ENCODE peak calls at places on chromosome 11, in six cellular contexts. One of them, this sample, is unnamed.
A peak's percentile ranks its signal among the peaks of the same experiment; 100 is the strongest.

GRCh38 chr11:2464451-2465165 is 19.8 kb downstream of the KCNQ1 start:
- DNase-seq in HEK293T: no peak
- DNase-seq in activated CD8-positive, alpha-beta memory T cell treated with anti-CD3 and anti-CD28 coated beads, Interleukin-2, amount 50 U/mL, for 48 hours: peak; percentile 42
- DNase-seq in naive thymus-derived CD4-positive, alpha-beta T cell: no peak
- DNase-seq in Karpas-422: no peak
- DNase-seq in stimulated activated CD8-positive, alpha-beta memory T cell treated with anti-CD3 and anti-CD28 coated beads, Interleukin-7, amount 100 ng/mL, for 1 hour: no peak
- DNase-seq in this sample: peak; percentile 60

GRCh38 chr11:77106321-77106720 is 3.7 kb downstream of the OMP start:
- DNase-seq in HEK293T: no peak
- DNase-seq in stimulated activated CD8-positive, alpha-beta memory T cell treated with anti-CD3 and anti-CD28 coated beads, Interleukin-7, amount 100 ng/mL, for 1 hour: no peak
- DNase-seq in naive thymus-derived CD4-positive, alpha-beta T cell: no peak
- DNase-seq in activated CD8-positive, alpha-beta memory T cell treated with anti-CD3 and anti-CD28 coated beads, Interleukin-2, amount 50 U/mL, for 48 hours: no peak
- DNase-seq in Karpas-422: peak; percentile 50
- DNase-seq in this sample: no peak

GRCh38 chr11:14308114-14308896 is 50.7 kb downstream of the RRAS2 start:
- DNase-seq in stimulated activated CD8-positive, alpha-beta memory T cell treated with anti-CD3 and anti-CD28 coated beads, Interleukin-7, amount 100 ng/mL, for 1 hour: no peak
- DNase-seq in Karpas-422: peak; percentile 66
- DNase-seq in HEK293T: peak; percentile 52
- DNase-seq in naive thymus-derived CD4-positive, alpha-beta T cell: no peak
- DNase-seq in activated CD8-positive, alpha-beta memory T cell treated with anti-CD3 and anti-CD28 coated beads, Interleukin-2, amount 50 U/mL, for 48 hours: no peak
- DNase-seq in this sample: no peak

GRCh38 chr11:85740464-85741400 is 54.7 kb upstream of the CCDC89 start:
- DNase-seq in activated CD8-positive, alpha-beta memory T cell treated with anti-CD3 and anti-CD28 coated beads, Interleukin-2, amount 50 U/mL, for 48 hours: no peak
- DNase-seq in stimulated activated CD8-positive, alpha-beta memory T cell treated with anti-CD3 and anti-CD28 coated beads, Interleukin-7, amount 100 ng/mL, for 1 hour: no peak
- DNase-seq in Karpas-422: no peak
- DNase-seq in naive thymus-derived CD4-positive, alpha-beta T cell: no peak
- DNase-seq in HEK293T: no peak
- DNase-seq in this sample: no peak

GRCh38 chr11:121591405-121592033 is 138.8 kb upstream of the SORL1-AS1 start:
- DNase-seq in HEK293T: peak; percentile 78
- DNase-seq in stimulated activated CD8-positive, alpha-beta memory T cell treated with anti-CD3 and anti-CD28 coated beads, Interleukin-7, amount 100 ng/mL, for 1 hour: peak; percentile 48
- DNase-seq in Karpas-422: peak; percentile 87
- DNase-seq in naive thymus-derived CD4-positive, alpha-beta T cell: no peak
- DNase-seq in activated CD8-positive, alpha-beta memory T cell treated with anti-CD3 and anti-CD28 coated beads, Interleukin-2, amount 50 U/mL, for 48 hours: peak; percentile 71
- DNase-seq in this sample: peak; percentile 78

GRCh38 chr11:7448126-7448525 is 37.2 kb upstream of the OLFML1 start:
- DNase-seq in HEK293T: no peak
- DNase-seq in stimulated activated CD8-positive, alpha-beta memory T cell treated with anti-CD3 and anti-CD28 coated beads, Interleukin-7, amount 100 ng/mL, for 1 hour: no peak
- DNase-seq in Karpas-422: peak; percentile 56
- DNase-seq in activated CD8-positive, alpha-beta memory T cell treated with anti-CD3 and anti-CD28 coated beads, Interleukin-2, amount 50 U/mL, for 48 hours: no peak
- DNase-seq in naive thymus-derived CD4-positive, alpha-beta T cell: no peak
- DNase-seq in this sample: no peak

GRCh38 chr11:9302448-9302847 is 11.9 kb downstream of the TMEM41B start:
- DNase-seq in stimulated activated CD8-positive, alpha-beta memory T cell treated with anti-CD3 and anti-CD28 coated beads, Interleukin-7, amount 100 ng/mL, for 1 hour: no peak
- DNase-seq in naive thymus-derived CD4-positive, alpha-beta T cell: no peak
- DNase-seq in HEK293T: no peak
- DNase-seq in Karpas-422: no peak
- DNase-seq in activated CD8-positive, alpha-beta memory T cell treated with anti-CD3 and anti-CD28 coated beads, Interleukin-2, amount 50 U/mL, for 48 hours: no peak
- DNase-seq in this sample: no peak

GRCh38 chr11:36282926-36283325 is 6.3 kb downstream of the COMMD9 start:
- DNase-seq in stimulated activated CD8-positive, alpha-beta memory T cell treated with anti-CD3 and anti-CD28 coated beads, Interleukin-7, amount 100 ng/mL, for 1 hour: no peak
- DNase-seq in HEK293T: no peak
- DNase-seq in activated CD8-positive, alpha-beta memory T cell treated with anti-CD3 and anti-CD28 coated beads, Interleukin-2, amount 50 U/mL, for 48 hours: no peak
- DNase-seq in naive thymus-derived CD4-positive, alpha-beta T cell: no peak
- DNase-seq in Karpas-422: no peak
- DNase-seq in this sample: no peak

GRCh38 chr11:101296896-101297295 is 167.3 kb upstream of the PGR start:
- DNase-seq in naive thymus-derived CD4-positive, alpha-beta T cell: no peak
- DNase-seq in activated CD8-positive, alpha-beta memory T cell treated with anti-CD3 and anti-CD28 coated beads, Interleukin-2, amount 50 U/mL, for 48 hours: no peak
- DNase-seq in Karpas-422: no peak
- DNase-seq in stimulated activated CD8-positive, alpha-beta memory T cell treated with anti-CD3 and anti-CD28 coated beads, Interleukin-7, amount 100 ng/mL, for 1 hour: no peak
- DNase-seq in HEK293T: no peak
- DNase-seq in this sample: no peak

GRCh38 chr11:57073121-57073520 is 84.4 kb downstream of the OR5AK2 start:
- DNase-seq in Karpas-422: no peak
- DNase-seq in activated CD8-positive, alpha-beta memory T cell treated with anti-CD3 and anti-CD28 coated beads, Interleukin-2, amount 50 U/mL, for 48 hours: no peak
- DNase-seq in stimulated activated CD8-positive, alpha-beta memory T cell treated with anti-CD3 and anti-CD28 coated beads, Interleukin-7, amount 100 ng/mL, for 1 hour: no peak
- DNase-seq in naive thymus-derived CD4-positive, alpha-beta T cell: no peak
- DNase-seq in HEK293T: no peak
- DNase-seq in this sample: no peak

This sample was measured in type B pancreatic cell.